ENCODE peak calls at places on chromosomes 1 and 21, in nine cellular contexts. A, X, N, C, Y, B, P, G and J are unnamed samples.

GRCh38 chr21:35467536-35467935 is 418.4 kb upstream of the RUNX1 start:
- DNase-seq in P (no peak), N (no peak), G (no peak), C (no peak), X (no peak), B (no peak), Y (no peak), A (no peak), J (no peak)

GRCh38 chr1:156475568-156476500 is 24.7 kb downstream of the MEF2D start:
- DNase-seq in G (no peak), X (peak), B (peak), Y (peak), P (peak), A (no peak), N (peak), C (no peak), J (peak)

GRCh38 chr1:246947255-246947654 is 15.5 kb upstream of the AHCTF1 start:
- DNase-seq in C (peak), P (peak), X (peak), G (peak), N (peak), B (peak), A (peak), Y (peak), J (no peak)

GRCh38 chr21:35614412-35614901 is 445.9 kb downstream of the SETD4 start:
- DNase-seq in B (peak), C (peak), Y (no peak), X (peak), N (no peak), G (peak), A (peak), P (no peak), J (no peak)

GRCh38 chr1:235866913-235867850 is 476 bp upstream of the LYST start:
- DNase-seq in B (peak), A (peak), X (peak), N (peak), Y (peak), G (peak), C (peak), P (peak), J (peak)

GRCh38 chr1:206102292-206102936 is 14.8 kb downstream of the AVPR1B start:
- DNase-seq in P (no peak), N (no peak), B (no peak), A (peak), Y (no peak), C (no peak), G (no peak), X (no peak), J (no peak)

GRCh38 chr21:15031790-15032357 is 32.9 kb downstream of the NRIP1 start:
- DNase-seq in N (no peak), X (peak), A (no peak), P (no peak), Y (no peak), G (no peak), B (no peak), C (no peak), J (no peak)

GRCh38 chr1:68378296-68379084 is 71.3 kb downstream of the RPE65 start:
- DNase-seq in G (peak), C (peak), X (peak), Y (no peak), P (no peak), N (no peak), B (peak), A (no peak), J (peak)

GRCh38 chr1:61182049-61182448 is 99.7 kb downstream of the NFIA start:
- DNase-seq in A (peak), G (peak), P (no peak), X (peak), N (peak), Y (no peak), B (peak), C (no peak), J (no peak)

GRCh38 chr1:6239950-6240768 is 3.8 kb upstream of the HES3 start:
- DNase-seq in X (peak), C (no peak), B (peak), N (no peak), Y (no peak), P (no peak), A (no peak), G (peak), J (no peak)

GRCh38 chr1:68221971-68222355 is 10.4 kb downstream of the WLS start:
- DNase-seq in P (no peak), N (no peak), A (peak), Y (no peak), B (no peak), G (peak), X (peak), C (peak), J (no peak)

GRCh38 chr21:36513430-36513829 is 33.5 kb upstream of the CLDN14 start:
- DNase-seq in N (no peak), C (no peak), P (no peak), Y (no peak), X (no peak), A (no peak), B (no peak), G (no peak), J (no peak)

GRCh38 chr1:1014896-1015681 is 1.8 kb downstream of the ISG15 start:
- DNase-seq in X (no peak), B (no peak), A (no peak), C (peak), P (peak), G (peak), Y (peak), N (no peak), J (peak)

GRCh38 chr1:245931450-245931849 is 575.6 kb downstream of the SMYD3 start:
- DNase-seq in X (no peak), A (no peak), G (no peak), Y (no peak), P (no peak), B (no peak), N (no peak), C (no peak), J (no peak)

GRCh38 chr1:50176563-50176885 is 67.8 kb downstream of the ELAVL4 start:
- DNase-seq in Y (no peak), C (no peak), A (no peak), N (no peak), G (no peak), X (no peak), B (no peak), P (no peak), J (no peak)

GRCh38 chr1:184387871-184388670 is 1.2 kb downstream of the C1orf21 start:
- DNase-seq in X (peak), A (peak), G (peak), Y (peak), C (peak), N (peak), B (peak), P (peak), J (peak)

GRCh38 chr1:26907071-26907922 is 6.5 kb downstream of the NR0B2 start:
- DNase-seq in N (no peak), G (peak), P (peak), X (peak), A (peak), C (peak), B (peak), Y (no peak), J (peak)

GRCh38 chr1:54465351-54465811 is 59.2 kb upstream of the SSBP3 start:
- DNase-seq in A (no peak), Y (no peak), B (no peak), G (no peak), P (no peak), X (no peak), N (no peak), C (no peak), J (no peak)

GRCh38 chr1:1079408-1080121 is 5.5 kb upstream of the RNF223 start:
- DNase-seq in Y (peak), A (peak), P (peak), X (peak), B (peak), N (no peak), C (peak), G (peak), J (peak)

GRCh38 chr1:115753371-115753770 is 15.1 kb downstream of the CASQ2 start:
- DNase-seq in C (no peak), B (no peak), A (no peak), N (no peak), G (no peak), X (no peak), P (no peak), Y (no peak), J (no peak)

GRCh38 chr1:206824327-206824726 is 41.1 kb upstream of the IL20 start:
- DNase-seq in N (no peak), B (no peak), X (no peak), A (peak), P (no peak), G (no peak), C (no peak), Y (no peak), J (no peak)

GRCh38 chr1:75765697-75766355 is 20.2 kb upstream of the RABGGTB start:
- DNase-seq in G (peak), N (no peak), P (no peak), A (peak), C (peak), Y (no peak), B (peak), X (peak), J (peak)

GRCh38 chr1:201294876-201295275 is 11.6 kb downstream of the PKP1 start:
- DNase-seq in A (no peak), G (no peak), Y (no peak), B (no peak), X (no peak), C (no peak), N (no peak), P (no peak), J (no peak)

GRCh38 chr1:9891207-9891606 is 18.9 kb downstream of the CTNNBIP1 start:
- DNase-seq in C (peak), G (peak), Y (no peak), A (no peak), P (no peak), N (no peak), B (no peak), X (peak), J (no peak)

GRCh38 chr1:1847501-1848289 is 43.2 kb downstream of the GNB1 start:
- DNase-seq in A (no peak), N (no peak), G (no peak), B (no peak), C (no peak), P (peak), X (no peak), Y (no peak), J (no peak)

GRCh38 chr1:86478747-86479146 is 10.0 kb downstream of the CLCA1 start:
- DNase-seq in P (no peak), X (peak), A (peak), N (no peak), Y (no peak), C (no peak), G (no peak), B (no peak), J (no peak)

GRCh38 chr1:167755568-167756145 is 33.9 kb downstream of the MPZL1 start:
- DNase-seq in G (no peak), A (no peak), B (no peak), X (no peak), P (no peak), N (no peak), C (no peak), Y (no peak), J (no peak)

DNA sequence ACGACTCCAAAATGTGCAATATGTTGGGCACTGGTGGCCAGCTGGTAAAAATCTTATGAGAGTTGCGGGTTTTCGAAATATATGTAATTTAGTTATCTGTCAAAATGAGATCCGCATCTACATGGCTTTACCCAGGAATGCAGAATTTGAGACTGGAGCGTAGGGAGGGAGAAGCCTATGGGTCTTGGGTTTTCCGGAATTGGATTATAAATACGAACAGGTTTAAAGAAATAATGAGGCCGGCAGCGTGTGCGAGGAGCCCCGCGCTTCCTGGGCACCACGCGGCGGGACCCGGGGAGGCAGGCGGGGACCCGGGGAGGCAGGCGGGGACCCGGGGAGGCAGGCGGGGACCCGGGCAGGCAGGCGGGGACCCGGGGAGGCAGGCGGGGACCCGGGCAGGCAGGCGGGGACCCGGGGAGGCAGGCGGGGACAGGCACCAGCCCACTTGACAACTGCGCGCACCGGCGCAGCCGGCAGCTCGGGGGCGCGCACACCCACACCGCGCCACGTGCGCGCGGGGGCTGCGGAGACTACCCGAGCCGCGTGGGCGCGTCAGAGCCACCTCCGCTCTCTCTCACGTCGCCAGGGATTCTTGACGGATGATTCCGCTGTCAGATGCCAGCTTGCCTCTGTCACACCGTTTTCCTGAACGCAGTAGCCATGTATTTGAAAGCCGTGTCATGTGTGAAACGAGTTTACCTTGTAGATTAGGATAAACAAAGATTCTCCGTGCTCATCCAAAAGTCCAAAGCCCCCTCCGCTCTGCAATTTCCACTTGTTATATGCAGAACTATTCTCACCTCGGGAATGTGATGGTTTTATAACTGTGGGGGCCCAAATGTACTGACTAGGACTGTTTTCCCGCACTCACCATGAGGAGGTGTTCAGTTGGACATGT is 54.3 kb upstream of the HNRNPU start:
- DNase-seq in N (peak), B (peak), Y (peak), A (peak), G (peak), X (peak), P (peak), C (peak), J (no peak)
- TF ChIP-seq CTCF in N (peak), B (no peak), Y (peak), A (no peak), G (no peak), X (no peak), P (peak), C (no peak), J (no peak)

DNA sequence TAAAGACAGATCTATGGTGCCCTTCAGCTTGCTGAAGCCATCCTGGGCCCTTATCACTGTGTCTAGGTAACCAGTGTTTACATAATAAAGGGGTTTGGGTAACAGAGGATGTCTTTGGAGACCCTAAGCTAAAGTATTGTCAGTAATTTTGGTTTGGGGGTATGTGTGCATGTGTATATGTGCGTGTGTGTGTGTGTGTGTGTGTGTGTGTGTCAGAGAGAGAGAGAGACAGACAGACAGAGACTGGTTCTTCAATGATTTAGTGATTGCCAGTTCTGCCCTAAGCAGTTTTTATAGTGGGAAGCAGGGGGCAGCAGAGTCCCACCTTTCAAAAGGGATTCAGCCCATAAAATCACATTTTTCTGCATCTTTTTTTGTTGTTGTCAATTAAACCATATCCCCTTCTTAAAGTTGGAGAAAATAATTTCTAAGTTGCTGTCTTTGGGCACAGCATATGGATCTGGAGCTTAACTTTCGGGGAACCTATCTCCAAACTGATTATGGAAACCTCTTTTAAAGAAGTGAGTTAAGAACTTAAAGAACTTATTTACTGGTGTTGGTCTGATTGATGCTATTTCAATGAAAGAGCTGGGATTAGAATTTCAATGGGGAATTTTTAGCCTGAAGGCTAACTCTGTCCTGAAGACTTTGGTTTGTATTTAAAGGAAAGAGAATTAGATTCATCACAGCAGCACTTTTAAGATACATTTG is 51.1 kb downstream of the ZNF326 start:
- DNase-seq in C (peak), Y (no peak), A (peak), G (peak), P (no peak), N (no peak), B (peak), X (peak), J (peak)
- TF ChIP-seq CTCF in C (peak), Y (peak), A (peak), G (peak), P (peak), N (peak), B (peak), X (peak), J (peak)

GRCh38 chr21:39208624-39209333 is 25.5 kb upstream of the PSMG1 start:
- DNase-seq in A (peak), P (peak), B (no peak), G (no peak), Y (no peak), X (no peak), N (no peak), C (no peak), J (no peak)

GRCh38 chr21:39209334-39209688 is 26.1 kb upstream of the PSMG1 start:
- DNase-seq in A (no peak), X (no peak), N (no peak), B (no peak), P (no peak), Y (no peak), G (no peak), C (no peak), J (no peak)

DNA sequence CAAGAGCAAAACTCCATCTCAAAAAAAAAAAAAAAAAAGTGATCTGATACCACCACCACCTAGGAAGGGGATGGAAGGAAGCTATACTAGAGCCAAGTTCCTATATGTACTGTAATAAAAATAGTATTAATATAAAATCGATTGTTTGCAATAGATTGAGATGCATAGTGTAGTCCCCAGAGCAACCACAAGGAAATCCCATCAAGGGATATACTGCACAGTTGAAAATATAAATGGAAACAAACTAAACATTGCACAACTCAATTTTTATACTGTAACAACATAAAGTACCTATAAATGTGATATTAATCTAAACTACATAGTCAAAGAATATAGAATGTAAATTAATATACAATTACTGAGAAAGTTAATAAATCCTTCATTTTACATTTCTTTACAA is 20.9 kb upstream of the PSMG1 start:
- DNase-seq in P (no peak), G (no peak), A (no peak), B (no peak), C (no peak), X (no peak), N (no peak), Y (no peak), J (no peak)
- TF ChIP-seq CTCF in P (peak), G (no peak), A (peak), B (no peak), C (no peak), X (peak), N (no peak), Y (no peak), J (peak)

DNA sequence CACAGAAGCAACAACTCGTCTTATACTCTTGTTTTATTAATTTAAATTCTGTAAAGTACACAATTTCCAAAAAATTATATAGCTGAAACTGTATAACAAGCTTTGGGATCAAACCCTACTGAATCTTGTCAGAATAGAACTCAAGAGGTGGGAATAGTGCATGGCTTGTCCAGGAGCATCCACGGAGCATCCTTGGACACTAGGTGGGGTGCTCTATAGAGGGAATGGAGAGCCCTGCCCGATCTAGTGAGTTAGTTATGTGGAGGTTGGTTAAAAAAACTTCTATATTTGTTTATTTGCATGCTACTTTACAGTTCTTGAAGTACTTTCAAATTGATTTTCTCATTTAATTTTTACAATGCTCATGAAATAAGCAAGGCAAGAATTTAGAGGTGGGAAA is 28.3 kb downstream of the ROR1 start:
- DNase-seq in A (no peak), P (no peak), C (no peak), B (no peak), Y (no peak), X (no peak), G (no peak), N (no peak), J (no peak)
- TF ChIP-seq CTCF in A (no peak), P (no peak), C (peak), B (no peak), Y (no peak), X (no peak), G (no peak), N (no peak), J (no peak)

GRCh38 chr1:79852004-79852403 is 845.5 kb upstream of the ADGRL4 start:
- DNase-seq in X (no peak), Y (no peak), G (no peak), A (no peak), B (no peak), N (no peak), P (no peak), C (peak), J (no peak)
- TF ChIP-seq CTCF in X (peak), Y (no peak), G (no peak), A (peak), B (no peak), N (peak), P (no peak), C (peak), J (peak)

GRCh38 chr1:192462630-192463029 is 112.9 kb upstream of the RGS1 start:
- DNase-seq in A (no peak), B (no peak), N (no peak), P (no peak), G (no peak), X (no peak), C (no peak), Y (no peak), J (no peak)
- TF ChIP-seq CTCF in A (no peak), B (no peak), N (no peak), P (no peak), G (no peak), X (no peak), C (no peak), Y (no peak), J (no peak)

DNA sequence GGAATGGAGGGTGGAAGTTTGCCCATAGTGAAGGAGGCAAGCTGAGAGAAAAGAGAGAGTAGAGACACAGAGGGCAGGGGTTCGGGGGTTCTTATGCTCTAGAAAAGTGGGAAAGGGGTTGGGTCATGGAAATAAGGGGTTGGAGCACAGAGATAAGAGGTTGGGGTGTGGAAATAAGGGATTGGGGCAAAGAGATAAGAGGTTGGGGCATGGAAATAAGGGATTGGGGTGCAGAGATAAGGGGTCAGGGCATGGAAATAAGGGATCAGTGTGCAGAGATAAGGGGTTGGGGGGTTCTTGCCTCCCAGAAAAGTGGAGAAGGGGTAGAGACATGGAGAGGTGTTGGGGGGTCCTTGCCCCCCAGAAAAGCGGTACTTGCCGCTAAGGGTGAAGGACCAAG is 56.2 kb downstream of the SFPQ start:
- DNase-seq in X (no peak), B (no peak), G (no peak), Y (no peak), P (no peak), A (no peak), C (no peak), N (no peak), J (no peak)
- TF ChIP-seq CTCF in X (no peak), B (no peak), G (no peak), Y (no peak), P (no peak), A (no peak), C (no peak), N (no peak), J (no peak)